ENCODE peak calls at places on chromosomes 6 and 20, in seven cellular contexts. One of them, this sample, is unnamed.

GRCh38 chr6:116070990-116071389 is 10.3 kb upstream of the FRK start:
- DNase-seq in stomach: no peak
- DNase-seq in neural progenitor cell: no peak
- DNase-seq in AG04450: no peak
- DNase-seq in left lung: no peak
- DNase-seq in heart left ventricle: no peak
- DNase-seq in psoas muscle: no peak
- DNase-seq in this sample: no peak

GRCh38 chr20:43853174-43853803 is 61.4 kb upstream of the TOX2 start:
- DNase-seq in stomach: no peak
- DNase-seq in neural progenitor cell: no peak
- DNase-seq in AG04450: no peak
- DNase-seq in left lung: no peak
- DNase-seq in heart left ventricle: no peak
- DNase-seq in psoas muscle: no peak
- DNase-seq in this sample: no peak

GRCh38 chr6:71681234-71681867 is 205.0 kb upstream of the RIMS1 start:
- DNase-seq in stomach: no peak
- DNase-seq in neural progenitor cell: no peak
- DNase-seq in AG04450: no peak
- DNase-seq in left lung: no peak
- DNase-seq in heart left ventricle: no peak
- DNase-seq in psoas muscle: no peak
- DNase-seq in this sample: no peak

GRCh38 chr20:44186201-44186600 is 787 bp downstream of the JPH2 start:
- DNase-seq in stomach: no peak
- DNase-seq in neural progenitor cell: no peak
- DNase-seq in AG04450: no peak
- DNase-seq in left lung: no peak
- DNase-seq in heart left ventricle: no peak
- DNase-seq in psoas muscle: peak
- DNase-seq in this sample: no peak

GRCh38 chr20:53902968-53903651 is 167.3 kb downstream of the BCAS1 start:
- DNase-seq in stomach: no peak
- DNase-seq in neural progenitor cell: no peak
- DNase-seq in AG04450: no peak
- DNase-seq in left lung: no peak
- DNase-seq in heart left ventricle: no peak
- DNase-seq in psoas muscle: no peak
- DNase-seq in this sample: no peak

GRCh38 chr6:98824163-98824906 is 10.0 kb upstream of the POU3F2 start:
- DNase-seq in stomach: no peak
- DNase-seq in neural progenitor cell: peak
- DNase-seq in AG04450: no peak
- DNase-seq in left lung: peak
- DNase-seq in heart left ventricle: no peak
- DNase-seq in psoas muscle: no peak
- DNase-seq in this sample: no peak

GRCh38 chr6:167934426-167934864 is 63.0 kb upstream of the KIF25 start:
- DNase-seq in stomach: peak
- DNase-seq in neural progenitor cell: no peak
- DNase-seq in AG04450: no peak
- DNase-seq in left lung: no peak
- DNase-seq in heart left ventricle: peak
- DNase-seq in psoas muscle: no peak
- DNase-seq in this sample: no peak

GRCh38 chr6:106253194-106253593 is 72.4 kb downstream of the ATG5 start:
- DNase-seq in stomach: no peak
- DNase-seq in neural progenitor cell: no peak
- DNase-seq in AG04450: no peak
- DNase-seq in left lung: no peak
- DNase-seq in heart left ventricle: no peak
- DNase-seq in psoas muscle: no peak
- DNase-seq in this sample: no peak

GRCh38 chr6:20936949-20937348 is 402.7 kb downstream of the CDKAL1 start:
- DNase-seq in stomach: no peak
- DNase-seq in neural progenitor cell: no peak
- DNase-seq in AG04450: no peak
- DNase-seq in left lung: no peak
- DNase-seq in heart left ventricle: no peak
- DNase-seq in psoas muscle: no peak
- DNase-seq in this sample: no peak

GRCh38 chr6:139485742-139486475 is 111.5 kb upstream of the CITED2 start:
- DNase-seq in stomach: no peak
- DNase-seq in neural progenitor cell: no peak
- DNase-seq in AG04450: no peak
- DNase-seq in left lung: no peak
- DNase-seq in heart left ventricle: no peak
- DNase-seq in psoas muscle: no peak
- DNase-seq in this sample: no peak

GRCh38 chr20:31608256-31608980 is 3.3 kb downstream of the ID1 start:
- DNase-seq in stomach: peak
- DNase-seq in neural progenitor cell: peak
- DNase-seq in AG04450: no peak
- DNase-seq in left lung: peak
- DNase-seq in heart left ventricle: peak
- DNase-seq in psoas muscle: peak
- DNase-seq in this sample: peak

GRCh38 chr6:150145830-150146229 is 3.0 kb downstream of the PPP1R14C start:
- DNase-seq in stomach: no peak
- DNase-seq in neural progenitor cell: no peak
- DNase-seq in AG04450: no peak
- DNase-seq in left lung: no peak
- DNase-seq in heart left ventricle: no peak
- DNase-seq in psoas muscle: no peak
- DNase-seq in this sample: no peak

GRCh38 chr6:168126566-168127383 is 47.8 kb upstream of the FRMD1 start:
- DNase-seq in stomach: no peak
- DNase-seq in neural progenitor cell: no peak
- DNase-seq in AG04450: no peak
- DNase-seq in left lung: no peak
- DNase-seq in heart left ventricle: no peak
- DNase-seq in psoas muscle: no peak
- DNase-seq in this sample: no peak

GRCh38 chr20:49886571-49887203 is 28.6 kb downstream of the SPATA2 start:
- DNase-seq in stomach: no peak
- DNase-seq in neural progenitor cell: no peak
- DNase-seq in AG04450: no peak
- DNase-seq in left lung: no peak
- DNase-seq in heart left ventricle: no peak
- DNase-seq in psoas muscle: no peak
- DNase-seq in this sample: no peak

GRCh38 chr20:35226775-35227681 is 538 bp downstream of the MMP24 start:
- DNase-seq in stomach: peak
- DNase-seq in neural progenitor cell: peak
- DNase-seq in AG04450: no peak
- DNase-seq in left lung: peak
- DNase-seq in heart left ventricle: peak
- DNase-seq in psoas muscle: peak
- DNase-seq in this sample: no peak

GRCh38 chr6:53496797-53497196 is 48.1 kb downstream of the GCLC start:
- DNase-seq in stomach: no peak
- DNase-seq in neural progenitor cell: no peak
- DNase-seq in AG04450: peak
- DNase-seq in left lung: no peak
- DNase-seq in heart left ventricle: no peak
- DNase-seq in psoas muscle: no peak
- DNase-seq in this sample: no peak

GRCh38 chr6:37051138-37052026 is 45.9 kb downstream of the FGD2 start:
- DNase-seq in stomach: peak
- DNase-seq in neural progenitor cell: peak
- DNase-seq in AG04450: no peak
- DNase-seq in left lung: peak
- DNase-seq in heart left ventricle: peak
- DNase-seq in psoas muscle: peak
- DNase-seq in this sample: peak

GRCh38 chr6:56815436-56815835 is 139.5 kb upstream of the BEND6 start:
- DNase-seq in stomach: no peak
- DNase-seq in neural progenitor cell: no peak
- DNase-seq in AG04450: no peak
- DNase-seq in left lung: no peak
- DNase-seq in heart left ventricle: no peak
- DNase-seq in psoas muscle: no peak
- DNase-seq in this sample: no peak

GRCh38 chr6:131116755-131117360 is 18.4 kb upstream of the AKAP7 start:
- DNase-seq in stomach: no peak
- DNase-seq in neural progenitor cell: peak
- DNase-seq in AG04450: peak
- DNase-seq in left lung: no peak
- DNase-seq in heart left ventricle: no peak
- DNase-seq in psoas muscle: no peak
- DNase-seq in this sample: no peak

GRCh38 chr6:10338151-10338550 is 76.7 kb downstream of the TFAP2A start:
- DNase-seq in stomach: no peak
- DNase-seq in neural progenitor cell: no peak
- DNase-seq in AG04450: no peak
- DNase-seq in left lung: no peak
- DNase-seq in heart left ventricle: no peak
- DNase-seq in psoas muscle: no peak
- DNase-seq in this sample: no peak

GRCh38 chr6:156102129-156102528 is 646.5 kb upstream of the NOX3 start:
- DNase-seq in stomach: no peak
- DNase-seq in neural progenitor cell: peak
- DNase-seq in AG04450: no peak
- DNase-seq in left lung: no peak
- DNase-seq in heart left ventricle: no peak
- DNase-seq in psoas muscle: no peak
- DNase-seq in this sample: no peak

GRCh38 chr20:62238569-62239277 is 402 bp downstream of the OSBPL2 start:
- DNase-seq in stomach: peak
- DNase-seq in neural progenitor cell: peak
- DNase-seq in AG04450: no peak
- DNase-seq in left lung: peak
- DNase-seq in heart left ventricle: no peak
- DNase-seq in psoas muscle: no peak
- DNase-seq in this sample: no peak

GRCh38 chr6:47235964-47236760 is 73.5 kb downstream of the TNFRSF21 start:
- DNase-seq in stomach: no peak
- DNase-seq in neural progenitor cell: no peak
- DNase-seq in AG04450: no peak
- DNase-seq in left lung: no peak
- DNase-seq in heart left ventricle: no peak
- DNase-seq in psoas muscle: no peak
- DNase-seq in this sample: no peak

DNA sequence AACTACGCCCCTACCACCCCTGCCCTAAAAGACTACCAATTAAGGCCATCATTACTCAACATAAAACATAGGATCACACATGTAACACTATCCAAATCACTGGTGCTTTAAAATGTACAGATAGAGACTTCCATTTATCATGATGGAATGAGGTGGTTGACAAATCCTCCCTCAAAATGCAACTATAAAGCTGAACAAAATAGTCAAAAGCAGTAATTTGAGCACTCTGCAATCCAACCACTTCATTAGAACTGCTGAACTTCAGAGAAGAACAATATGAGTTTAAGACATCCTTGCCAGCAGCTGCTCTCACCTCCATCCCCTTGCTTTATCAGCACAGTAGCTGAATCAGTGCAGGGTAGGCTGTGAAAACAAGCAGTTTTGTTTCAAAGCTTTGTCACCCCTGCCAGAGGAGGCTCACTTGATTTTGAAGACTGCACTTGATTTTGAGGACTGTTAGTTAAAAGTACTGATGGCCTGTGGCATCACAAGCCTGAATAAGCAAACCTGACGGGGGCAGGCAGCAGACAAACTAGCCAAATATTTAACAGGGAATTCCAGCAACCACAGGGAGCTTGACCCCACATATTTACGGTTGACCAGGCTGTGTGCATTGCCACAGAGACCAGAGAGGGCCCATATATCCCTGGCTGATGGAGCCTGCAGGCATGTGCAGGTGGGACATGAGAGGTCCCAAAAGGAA is 97.6 kb downstream of the PDSS2 start:
- DNase-seq in stomach: no peak
- DNase-seq in neural progenitor cell: peak
- DNase-seq in AG04450: peak
- DNase-seq in left lung: no peak
- DNase-seq in heart left ventricle: no peak
- DNase-seq in psoas muscle: no peak
- DNase-seq in this sample: no peak
- TF ChIP-seq CTCF in stomach: no peak
- TF ChIP-seq CTCF in neural progenitor cell: no peak
- TF ChIP-seq CTCF in AG04450: no peak
- TF ChIP-seq CTCF in left lung: no peak
- TF ChIP-seq CTCF in heart left ventricle: no peak
- TF ChIP-seq CTCF in psoas muscle: no peak
- TF ChIP-seq CTCF in this sample: no peak

GRCh38 chr6:46015119-46015968 is at the start of gene CLIC5:
- DNase-seq in stomach: peak
- DNase-seq in neural progenitor cell: peak
- DNase-seq in AG04450: no peak
- DNase-seq in left lung: peak
- DNase-seq in heart left ventricle: peak
- DNase-seq in psoas muscle: peak
- DNase-seq in this sample: no peak
- H3K27ac ChIP-seq in stomach: peak
- H3K27ac ChIP-seq in neural progenitor cell: no peak
- H3K27ac ChIP-seq in AG04450: no peak
- H3K27ac ChIP-seq in left lung: peak
- H3K27ac ChIP-seq in heart left ventricle: peak
- H3K27ac ChIP-seq in psoas muscle: peak
- H3K27ac ChIP-seq in this sample: no peak

GRCh38 chr6:129567374-129567773 is 142.6 kb downstream of the ARHGAP18 start:
- DNase-seq in stomach: no peak
- DNase-seq in neural progenitor cell: peak
- DNase-seq in AG04450: no peak
- DNase-seq in left lung: no peak
- DNase-seq in heart left ventricle: no peak
- DNase-seq in psoas muscle: no peak
- DNase-seq in this sample: no peak
- TF ChIP-seq CTCF in stomach: no peak
- TF ChIP-seq CTCF in neural progenitor cell: peak
- TF ChIP-seq CTCF in AG04450: peak
- TF ChIP-seq CTCF in left lung: peak
- TF ChIP-seq CTCF in heart left ventricle: peak
- TF ChIP-seq CTCF in psoas muscle: no peak
- TF ChIP-seq CTCF in this sample: no peak

GRCh38 chr20:38136421-38137245 is 28.4 kb downstream of the TGM2 start:
- DNase-seq in stomach: no peak
- DNase-seq in neural progenitor cell: no peak
- DNase-seq in AG04450: no peak
- DNase-seq in left lung: peak
- DNase-seq in heart left ventricle: no peak
- DNase-seq in psoas muscle: no peak
- DNase-seq in this sample: no peak

GRCh38 chr20:38137441-38138037 is 27.5 kb downstream of the TGM2 start:
- DNase-seq in stomach: no peak
- DNase-seq in neural progenitor cell: no peak
- DNase-seq in AG04450: no peak
- DNase-seq in left lung: peak
- DNase-seq in heart left ventricle: no peak
- DNase-seq in psoas muscle: no peak
- DNase-seq in this sample: no peak

GRCh38 chr20:38133680-38134426 is 31.2 kb downstream of the TGM2 start:
- DNase-seq in stomach: no peak
- DNase-seq in neural progenitor cell: no peak
- DNase-seq in AG04450: no peak
- DNase-seq in left lung: no peak
- DNase-seq in heart left ventricle: no peak
- DNase-seq in psoas muscle: no peak
- DNase-seq in this sample: no peak

GRCh38 chr20:38134427-38135281 is 30.4 kb downstream of the TGM2 start:
- DNase-seq in stomach: no peak
- DNase-seq in neural progenitor cell: no peak
- DNase-seq in AG04450: no peak
- DNase-seq in left lung: no peak
- DNase-seq in heart left ventricle: no peak
- DNase-seq in psoas muscle: no peak
- DNase-seq in this sample: no peak

GRCh38 chr20:38135641-38136420 is 29.2 kb downstream of the TGM2 start:
- DNase-seq in stomach: no peak
- DNase-seq in neural progenitor cell: no peak
- DNase-seq in AG04450: no peak
- DNase-seq in left lung: no peak
- DNase-seq in heart left ventricle: no peak
- DNase-seq in psoas muscle: no peak
- DNase-seq in this sample: peak
- H3K27ac ChIP-seq in stomach: no peak
- H3K27ac ChIP-seq in neural progenitor cell: no peak
- H3K27ac ChIP-seq in AG04450: peak
- H3K27ac ChIP-seq in left lung: peak
- H3K27ac ChIP-seq in heart left ventricle: peak
- H3K27ac ChIP-seq in psoas muscle: no peak
- H3K27ac ChIP-seq in this sample: no peak